ENCODE peak calls at places on chromosomes 12 and 14, in six cellular contexts. Q is choroid plexus epithelial cell, I is lower leg skin, V is fibroblast of the aortic adventitia, E is body of pancreas, L is A549. A is an unnamed sample.

GRCh38 chr12:10718279-10718821 is 4.8 kb downstream of the YBX3 start:
- DNase-seq in I (no peak), Q (peak), E (no peak), V (peak), L (no peak), A (peak)

GRCh38 chr14:22538671-22539228 is 50.3 kb downstream of the DAD1 start:
- DNase-seq in V (no peak), L (no peak), E (no peak), Q (peak), I (no peak), A (no peak)

GRCh38 chr12:110564471-110564991 is 18.6 kb downstream of the PPTC7 start:
- DNase-seq in Q (no peak), V (no peak), L (no peak), I (peak), E (no peak), A (peak)

GRCh38 chr12:54988402-54989054 is 4.0 kb upstream of the TESPA1 start:
- DNase-seq in V (peak), I (no peak), Q (peak), E (peak), L (no peak), A (no peak)

GRCh38 chr12:26153421-26154154 is 28.8 kb upstream of the BHLHE41 start:
- DNase-seq in I (no peak), E (peak), L (peak), Q (peak), V (peak), A (peak)

GRCh38 chr12:130710001-130710732 is 5.9 kb downstream of the RIMBP2 start:
- DNase-seq in E (no peak), Q (no peak), I (peak), L (no peak), V (no peak), A (no peak)

GRCh38 chr14:104657114-104657524 is 32.3 kb upstream of the INF2 start:
- DNase-seq in E (no peak), I (no peak), Q (no peak), L (no peak), V (no peak), A (no peak)

GRCh38 chr12:124281309-124281708 is 13.6 kb upstream of the RFLNA start:
- DNase-seq in L (no peak), E (no peak), V (no peak), Q (no peak), I (no peak), A (no peak)

GRCh38 chr14:69069020-69069421 is 83.9 kb downstream of the DCAF5 start:
- DNase-seq in I (no peak), Q (peak), V (peak), L (peak), E (no peak), A (peak)

GRCh38 chr14:98949506-98950135 is 322.4 kb downstream of the BCL11B start:
- DNase-seq in L (no peak), V (no peak), I (peak), E (no peak), Q (no peak), A (no peak)

GRCh38 chr14:85273099-85273677 is 256.8 kb upstream of the FLRT2 start:
- DNase-seq in I (no peak), Q (peak), E (no peak), L (no peak), V (peak), A (no peak)

GRCh38 chr14:64510825-64511679 is 6.5 kb downstream of the ZBTB1 start:
- DNase-seq in L (peak), V (peak), I (peak), Q (peak), E (peak), A (peak)

GRCh38 chr12:32010631-32011030 is 51.4 kb downstream of the RESF1 start:
- DNase-seq in V (no peak), I (no peak), E (no peak), L (no peak), Q (no peak), A (peak)

GRCh38 chr14:70888681-70889175 is 18.5 kb upstream of the PCNX1 start:
- DNase-seq in V (peak), E (no peak), Q (peak), L (no peak), I (no peak), A (peak)

GRCh38 chr14:104708606-104709268 is 15.3 kb upstream of the ADSS1 start:
- DNase-seq in L (peak), E (peak), I (peak), Q (peak), V (peak), A (peak)

GRCh38 chr12:50507930-50508329 is 3.1 kb downstream of the DIP2B start:
- DNase-seq in V (no peak), E (no peak), Q (no peak), I (no peak), L (no peak), A (no peak)

GRCh38 chr14:57533214-57533613 is 39.6 kb upstream of the CCDC198 start:
- DNase-seq in L (peak), Q (peak), I (no peak), E (no peak), V (peak), A (peak)

GRCh38 chr14:78340250-78340649 is 170.1 kb downstream of the NRXN3 start:
- DNase-seq in I (no peak), E (no peak), Q (no peak), V (no peak), L (no peak), A (no peak)

GRCh38 chr12:69105101-69105613 is 134.2 kb upstream of the CPSF6 start:
- DNase-seq in I (no peak), V (no peak), E (no peak), L (no peak), Q (no peak), A (no peak)

GRCh38 chr14:69703047-69704046 is 63.6 kb upstream of the SRSF5 start:
- DNase-seq in V (no peak), L (no peak), I (no peak), Q (no peak), E (no peak), A (no peak)

GRCh38 chr12:107749094-107749493 is 11.8 kb downstream of the PRDM4 start:
- DNase-seq in Q (peak), L (no peak), I (no peak), V (peak), E (no peak), A (peak)

GRCh38 chr12:75969768-75970167 is 61.8 kb downstream of the PHLDA1 start:
- DNase-seq in E (no peak), L (no peak), Q (no peak), I (no peak), V (no peak), A (no peak)

GRCh38 chr12:59486827-59487226 is 109.0 kb upstream of the SLC16A7 start:
- DNase-seq in L (no peak), Q (no peak), V (peak), I (no peak), E (no peak), A (no peak)

GRCh38 chr14:104445832-104446381 is 133.7 kb upstream of the C14orf180 start:
- DNase-seq in V (no peak), I (peak), L (no peak), Q (no peak), E (peak), A (no peak)

GRCh38 chr12:69476276-69477017 is 6.3 kb downstream of the FRS2 start:
- DNase-seq in V (peak), I (no peak), Q (peak), E (no peak), L (no peak), A (peak)

GRCh38 chr12:26870491-26871419 is 37.8 kb upstream of the ITPR2 start:
- DNase-seq in V (peak), E (peak), I (no peak), Q (peak), L (peak), A (peak)

GRCh38 chr14:96055753-96056508 is 16.8 kb downstream of the C14orf132 start:
- DNase-seq in L (no peak), V (no peak), I (no peak), Q (no peak), E (no peak), A (no peak)

GRCh38 chr14:96058606-96059200 is 19.5 kb downstream of the C14orf132 start:
- DNase-seq in L (no peak), Q (no peak), I (peak), E (no peak), V (no peak), A (no peak)

GRCh38 chr14:96055065-96055752 is 16.0 kb downstream of the C14orf132 start:
- DNase-seq in Q (peak), L (no peak), E (no peak), V (no peak), I (no peak), A (peak)

GRCh38 chr14:96057738-96058137 is 18.6 kb downstream of the C14orf132 start:
- DNase-seq in Q (no peak), V (no peak), E (no peak), I (peak), L (no peak), A (no peak)

GRCh38 chr14:96056509-96057422 is 17.6 kb downstream of the C14orf132 start:
- DNase-seq in Q (no peak), I (no peak), L (no peak), V (no peak), E (no peak), A (no peak)
- TF ChIP-seq CTCF in Q (peak), I (no peak), L (peak), V (no peak), E (peak), A (no peak)

GRCh38 chr12:94801736-94802135 is 151.4 kb upstream of the TMCC3 start:
- DNase-seq in V (no peak), Q (no peak), L (no peak), I (no peak), E (no peak), A (no peak)
- H3K4me3 ChIP-seq in V (no peak), Q (no peak), L (no peak), I (no peak), E (no peak), A (no peak)

GRCh38 chr14:72942934-72943333 is 16.7 kb downstream of the DCAF4 start:
- DNase-seq in Q (no peak), L (no peak), V (no peak), I (no peak), E (no peak), A (no peak)
- TF ChIP-seq CTCF in Q (no peak), L (no peak), V (no peak), I (no peak), E (no peak), A (no peak)

GRCh38 chr14:61813101-61813596 is 50.9 kb downstream of the SNAPC1 start:
- DNase-seq in I (no peak), E (no peak), L (no peak), V (no peak), Q (no peak), A (no peak)

GRCh38 chr14:61811882-61812346 is 49.7 kb downstream of the SNAPC1 start:
- DNase-seq in Q (no peak), I (no peak), V (no peak), L (no peak), E (no peak), A (no peak)

GRCh38 chr14:61812347-61813100 is 50.3 kb downstream of the SNAPC1 start:
- DNase-seq in V (no peak), Q (peak), I (no peak), L (no peak), E (no peak), A (no peak)
- H3K4me3 ChIP-seq in V (peak), Q (peak), I (peak), L (peak), E (no peak), A (peak)

DNA sequence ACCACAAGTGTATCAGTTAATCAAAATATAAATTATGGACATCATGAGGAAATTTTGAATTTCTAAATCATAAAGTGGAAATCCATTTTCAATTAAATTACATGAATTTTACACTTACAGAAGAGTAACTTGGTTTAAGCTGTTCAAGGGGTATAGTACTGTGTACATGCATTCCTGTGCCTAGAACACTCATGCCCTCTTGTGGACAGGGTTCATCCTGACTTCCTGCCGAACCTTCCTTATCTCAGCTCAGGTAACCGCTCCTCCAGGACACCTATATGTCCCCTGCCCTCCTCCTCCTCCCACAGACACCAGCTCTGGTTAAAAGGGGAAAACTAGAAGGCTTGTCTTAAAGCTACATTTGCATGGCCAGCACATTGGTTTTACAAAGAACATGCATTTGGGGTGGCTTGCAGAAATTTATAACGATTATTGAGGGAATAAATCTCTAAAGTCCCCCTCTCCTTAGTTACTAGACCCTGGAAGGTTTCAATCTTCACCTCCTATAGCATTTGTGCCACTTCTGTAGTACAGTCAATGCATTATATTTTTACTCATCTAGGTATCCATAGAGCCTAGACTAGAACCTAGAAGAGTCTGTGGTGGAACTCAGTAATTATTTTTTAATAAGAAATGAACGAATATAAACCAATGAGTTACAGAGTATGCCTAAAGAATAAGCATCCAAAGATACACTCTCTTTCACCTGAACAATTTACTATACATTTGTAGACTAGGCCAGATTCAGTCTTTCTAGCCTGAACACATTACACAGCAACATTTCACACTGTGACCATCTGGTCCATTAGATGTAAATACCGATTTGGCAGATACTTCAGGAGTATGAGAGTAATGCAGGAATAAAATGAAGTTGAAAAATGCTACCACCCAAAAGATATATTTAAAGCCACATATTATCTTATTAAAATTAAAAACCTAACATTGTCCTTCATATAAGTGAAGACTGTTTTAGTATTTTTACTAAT is 345.6 kb downstream of the PAWR start:
- DNase-seq in V (peak), L (peak), E (no peak), Q (peak), I (no peak), A (peak)
- TF ChIP-seq CTCF in V (peak), L (peak), E (peak), Q (peak), I (no peak), A (peak)

GRCh38 chr12:14950982-14951746 is 10.2 kb downstream of the ARHGDIB start:
- DNase-seq in V (no peak), I (no peak), Q (peak), L (no peak), E (no peak), A (no peak)

GRCh38 chr12:14953752-14954151 is 7.6 kb downstream of the ARHGDIB start:
- DNase-seq in Q (no peak), E (no peak), V (no peak), I (no peak), L (no peak), A (no peak)

GRCh38 chr12:14950421-14950820 is 11.0 kb downstream of the ARHGDIB start:
- DNase-seq in L (no peak), Q (no peak), V (no peak), E (no peak), I (no peak), A (no peak)

GRCh38 chr12:14954269-14954668 is 7.1 kb downstream of the ARHGDIB start:
- DNase-seq in L (no peak), V (no peak), E (no peak), I (no peak), Q (no peak), A (no peak)

DNA sequence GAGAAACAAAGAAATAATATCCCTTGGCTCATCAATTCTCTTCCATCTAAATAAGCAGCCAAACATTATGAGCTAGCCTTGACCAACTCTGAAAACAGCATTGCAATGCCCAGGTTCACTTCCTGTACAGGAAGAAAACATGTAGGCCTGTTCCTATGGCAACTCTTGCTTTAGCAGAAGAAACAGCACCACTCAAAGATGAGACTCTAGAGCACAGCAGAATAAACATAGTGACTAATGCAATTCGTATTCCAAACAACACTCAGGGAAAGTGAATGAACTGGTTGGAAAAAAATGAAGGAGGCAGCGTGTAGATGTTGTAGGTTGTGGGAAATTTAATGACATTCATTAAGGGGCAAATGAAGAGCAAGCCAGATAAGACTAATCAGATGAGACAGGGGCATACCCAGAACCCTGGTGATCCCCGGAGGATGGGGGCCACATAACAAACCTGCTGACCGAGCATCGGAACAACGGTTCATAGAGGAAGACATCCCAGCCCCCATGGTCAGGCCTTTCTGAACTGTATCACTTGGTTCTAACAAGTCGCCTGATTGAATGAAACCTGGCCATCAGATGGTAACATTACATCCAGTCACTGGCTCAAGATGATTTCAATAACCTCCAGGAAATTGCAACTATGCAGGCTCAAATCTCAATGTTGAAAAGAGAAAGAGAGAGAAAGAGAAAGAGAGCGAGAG is 9.0 kb downstream of the ARHGDIB start:
- DNase-seq in L (peak), I (no peak), V (peak), E (no peak), Q (peak), A (peak)
- H3K4me3 ChIP-seq in L (no peak), I (no peak), V (no peak), E (no peak), Q (no peak), A (no peak)

GRCh38 chr14:100885196-100886030 is 18.1 kb downstream of the RTL1 start:
- DNase-seq in V (peak), I (no peak), E (no peak), Q (peak), L (no peak), A (no peak)
- TF ChIP-seq CTCF in V (no peak), I (no peak), E (no peak), Q (peak), L (no peak), A (peak)

DNA sequence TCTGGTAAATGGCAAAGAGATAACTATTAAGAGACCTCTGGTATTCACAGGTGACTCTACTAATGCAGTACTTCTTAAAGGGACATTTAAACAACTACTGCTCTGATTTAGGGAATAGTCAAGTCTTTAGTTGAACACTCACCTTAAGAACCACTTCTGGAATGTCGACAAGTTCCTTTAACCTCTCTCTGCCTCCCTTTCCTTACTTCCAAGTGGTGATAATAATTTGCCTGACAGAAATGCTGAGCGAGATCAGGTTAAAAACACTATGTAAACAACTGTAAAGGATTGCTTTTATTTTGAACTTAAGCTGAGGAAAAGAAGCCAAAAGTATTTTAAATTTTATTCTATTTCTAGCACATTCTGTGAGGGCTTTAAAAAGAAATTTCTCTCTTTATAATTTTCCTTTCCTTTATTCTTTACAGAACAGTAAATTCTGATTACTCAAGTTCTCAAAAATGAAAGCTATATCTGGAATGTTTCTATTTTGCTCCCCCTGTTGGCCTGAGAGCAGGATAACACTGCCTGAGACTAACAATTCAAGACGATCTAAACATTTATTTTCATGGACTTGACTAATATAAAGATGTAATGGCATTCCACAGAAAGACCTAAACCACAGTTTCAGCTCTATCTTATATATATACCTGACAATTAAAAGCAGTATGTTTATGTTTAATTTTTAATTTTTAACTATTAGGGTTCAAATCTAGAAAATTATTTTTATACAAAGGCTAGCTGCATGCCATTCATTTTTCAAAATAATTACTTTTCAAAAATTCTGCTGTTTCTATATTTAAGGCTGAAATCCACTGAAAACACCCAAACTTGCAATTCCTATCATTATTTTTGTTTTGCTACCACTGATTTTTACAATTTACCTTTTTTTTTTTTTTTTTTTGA is 29.2 kb downstream of the ZCCHC8 start:
- DNase-seq in I (no peak), E (no peak), Q (peak), V (peak), L (peak), A (peak)
- H3K4me3 ChIP-seq in I (no peak), E (no peak), Q (no peak), V (no peak), L (no peak), A (no peak)

GRCh38 chr14:61561144-61561543 is 134.2 kb upstream of the HIF1A start:
- DNase-seq in Q (peak), I (no peak), L (peak), E (no peak), V (peak), A (peak)
- TF ChIP-seq CTCF in Q (peak), I (no peak), L (peak), E (no peak), V (peak), A (peak)

DNA sequence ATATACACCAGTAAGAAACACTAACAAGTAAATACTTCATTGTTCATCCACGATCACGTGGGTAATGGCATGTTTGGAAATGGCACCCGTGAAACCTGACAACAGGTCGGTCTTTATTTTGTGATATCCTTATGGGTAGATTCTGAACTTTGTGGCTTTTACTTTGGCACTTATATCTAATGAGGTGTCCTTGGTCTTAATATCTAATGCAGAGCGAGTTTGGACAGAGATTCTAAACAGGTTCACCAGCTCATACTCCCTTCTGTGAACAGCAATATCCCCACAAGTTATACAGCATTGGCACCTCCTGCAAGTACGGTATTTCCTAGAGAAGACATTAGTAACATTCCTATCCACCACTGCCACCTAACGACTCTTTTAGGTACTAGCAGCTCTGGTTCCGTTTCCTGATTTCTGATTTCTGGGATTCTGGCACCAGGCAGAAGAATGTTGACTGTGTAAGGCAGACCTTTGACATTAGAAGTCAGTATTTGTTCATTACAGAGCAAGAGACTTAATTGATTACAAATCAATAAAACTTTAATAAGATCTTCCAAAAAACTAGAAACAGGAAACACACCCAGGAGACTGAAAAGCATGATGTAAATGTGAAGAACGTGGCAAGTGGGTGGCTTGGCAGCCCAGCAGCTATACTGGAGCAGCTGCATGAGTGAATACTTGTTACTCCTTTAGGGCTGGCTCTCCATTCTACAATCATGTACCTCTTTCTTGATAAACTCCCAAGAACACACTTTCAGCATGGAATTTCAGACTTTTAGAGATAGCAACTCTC is 2.5 kb downstream of the ANG start:
- DNase-seq in E (peak), L (peak), Q (peak), V (peak), I (no peak), A (peak)
- H3K4me3 ChIP-seq in E (no peak), L (peak), Q (no peak), V (no peak), I (no peak), A (no peak)